ENCODE peak calls at places on chromosomes 13 and 19, in five cellular contexts. H is A549; K is CD8-positive, alpha-beta T cell; Z is body of pancreas; I is CD14-positive monocyte. M is an unnamed sample.

GRCh38 chr13:94464771-94465170 is 14.7 kb downstream of the DCT start:
- DNase-seq in H (no peak), K (no peak), Z (no peak), I (no peak), M (no peak)

GRCh38 chr13:51628059-51628852 is 44.0 kb downstream of the WDFY2 start:
- DNase-seq in H (no peak), K (no peak), Z (no peak), I (no peak), M (no peak)

GRCh38 chr13:62278271-62278670 is 862.6 kb upstream of the PCDH20 start:
- DNase-seq in H (no peak), K (no peak), Z (no peak), I (no peak), M (no peak)

GRCh38 chr13:29905845-29906244 is 55.4 kb upstream of the UBL3 start:
- DNase-seq in H (peak), K (no peak), Z (peak), I (peak), M (no peak)

GRCh38 chr19:4556574-4557185 is 2.8 kb downstream of the SEMA6B start:
- DNase-seq in H (peak), K (no peak), Z (no peak), I (no peak), M (no peak)

GRCh38 chr19:3137139-3137538 is 1.3 kb downstream of the GNA15 start:
- DNase-seq in H (no peak), K (no peak), Z (no peak), I (no peak), M (no peak)

GRCh38 chr19:53868892-53869804 is 1.5 kb downstream of the MYADM start:
- DNase-seq in H (peak), K (peak), Z (peak), I (peak), M (peak)

GRCh38 chr19:27765397-27765796 is 1447.6 kb downstream of the UQCRFS1 start:
- DNase-seq in H (no peak), K (no peak), Z (no peak), I (no peak), M (no peak)

GRCh38 chr13:58611117-58611516 is 979.6 kb downstream of the PCDH17 start:
- DNase-seq in H (no peak), K (no peak), Z (no peak), I (no peak), M (no peak)

GRCh38 chr13:51608857-51609406 is 24.7 kb downstream of the WDFY2 start:
- DNase-seq in H (no peak), K (no peak), Z (no peak), I (no peak), M (no peak)

GRCh38 chr13:93298741-93299140 is 72.1 kb downstream of the GPC6 start:
- DNase-seq in H (no peak), K (no peak), Z (no peak), I (no peak), M (no peak)

GRCh38 chr13:101626925-101627555 is 174.6 kb downstream of the ITGBL1 start:
- DNase-seq in H (no peak), K (no peak), Z (no peak), I (no peak), M (peak)

GRCh38 chr19:1851581-1852293 is 3.5 kb upstream of the REXO1 start:
- DNase-seq in H (no peak), K (peak), Z (peak), I (no peak), M (peak)

GRCh38 chr19:44603201-44603945 is 10.0 kb upstream of the IGSF23 start:
- DNase-seq in H (no peak), K (no peak), Z (no peak), I (no peak), M (no peak)

DNA sequence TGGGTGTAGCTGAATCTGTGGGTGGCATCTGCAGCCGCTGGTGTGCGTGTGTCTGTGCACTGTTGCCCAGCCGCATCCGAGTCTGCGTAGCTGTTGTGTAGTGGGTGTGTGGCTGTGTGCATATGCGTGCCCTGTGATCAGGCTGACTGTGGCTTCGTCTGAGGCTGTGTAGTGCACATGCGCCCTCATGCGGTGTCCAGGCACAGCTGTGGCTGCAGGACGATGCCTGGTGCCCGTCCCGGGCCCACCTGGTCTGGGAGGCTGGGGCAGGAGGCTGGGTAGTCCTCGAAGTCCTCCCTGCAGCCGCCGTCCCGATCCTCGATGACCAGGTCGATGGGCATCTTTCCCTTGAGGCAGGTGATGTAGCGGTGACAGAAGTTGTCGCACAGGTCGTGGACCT is 4.9 kb downstream of the MEIS3 start:
- DNase-seq in H (peak), K (no peak), Z (peak), I (no peak), M (no peak)
- TF ChIP-seq CTCF in H (peak), K (no peak), Z (peak), I (peak), M (peak)

GRCh38 chr19:38726284-38726673 is 18.0 kb downstream of the CAPN12 start:
- DNase-seq in H (no peak), K (no peak), Z (no peak), I (no peak), M (no peak)

GRCh38 chr19:38725469-38726283 is 18.6 kb downstream of the CAPN12 start:
- DNase-seq in H (no peak), K (no peak), Z (no peak), I (no peak), M (no peak)

GRCh38 chr19:38727306-38727867 is 16.9 kb downstream of the CAPN12 start:
- DNase-seq in H (no peak), K (no peak), Z (peak), I (no peak), M (no peak)

GRCh38 chr19:38727868-38728660 is 16.2 kb downstream of the CAPN12 start:
- DNase-seq in H (no peak), K (no peak), Z (peak), I (peak), M (no peak)

GRCh38 chr19:38726761-38727301 is 17.4 kb downstream of the CAPN12 start:
- DNase-seq in H (no peak), K (peak), Z (no peak), I (no peak), M (no peak)
- TF ChIP-seq CTCF in H (no peak), K (no peak), Z (no peak), I (no peak), M (no peak)

DNA sequence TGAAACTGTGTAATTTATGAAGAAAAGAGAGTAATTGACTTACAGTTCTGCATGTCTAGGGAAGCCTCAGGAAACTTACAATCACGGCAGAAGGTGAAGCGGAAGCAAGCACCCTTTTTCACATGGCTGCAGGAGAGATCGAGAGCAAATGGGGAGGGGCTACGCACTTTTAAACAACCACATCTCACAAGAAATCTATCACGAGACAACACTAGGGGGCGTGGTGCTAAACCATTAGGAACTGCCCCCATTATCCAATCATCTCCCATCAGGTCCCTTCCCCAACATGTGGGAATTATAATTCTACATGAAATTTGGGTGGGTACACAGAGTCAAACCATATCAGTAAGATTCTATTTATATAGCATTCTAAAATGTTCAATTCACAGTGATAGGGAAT is 114.8 kb upstream of the TRPC4 start:
- DNase-seq in H (peak), K (no peak), Z (no peak), I (no peak), M (no peak)
- TF ChIP-seq CTCF in H (no peak), K (no peak), Z (no peak), I (no peak), M (no peak)

DNA sequence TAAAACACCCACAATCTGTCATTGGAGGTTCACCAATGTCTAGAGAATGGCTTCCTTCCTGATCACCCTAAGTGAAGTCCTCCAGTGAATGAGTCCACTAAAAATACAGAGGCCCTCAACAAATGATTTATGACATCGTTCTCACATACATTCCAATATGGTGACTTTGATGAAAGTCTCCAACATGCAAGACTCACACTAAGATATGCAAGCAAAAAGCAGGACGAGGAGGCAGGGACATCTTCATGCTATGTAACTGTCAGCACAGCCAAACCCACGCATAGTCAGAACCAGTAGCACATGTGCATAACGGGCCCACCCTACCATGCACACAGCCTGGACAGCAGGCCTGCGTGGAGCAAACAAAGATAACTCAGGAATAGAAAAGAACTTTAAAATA is 16.6 kb upstream of the LSM14A start:
- DNase-seq in H (no peak), K (no peak), Z (no peak), I (no peak), M (no peak)
- TF ChIP-seq CTCF in H (no peak), K (no peak), Z (no peak), I (no peak), M (no peak)

M was measured in GM10248.